ENCODE peak calls at places on chromosomes 6 and 20, in five cellular contexts. M, C, R, S and X are unnamed samples.
A peak's percentile ranks its signal among the peaks of the same experiment; 100 is the strongest.

GRCh38 chr6:115901896-115902295 is 158.8 kb downstream of the FRK start:
- DNase-seq in C (no peak), M (no peak), R (no peak), S (no peak), X (no peak)

GRCh38 chr20:63657260-63657936 is 714 bp upstream of the RTEL1 start:
- DNase-seq in C (no peak), M (no peak), R (no peak), S (no peak), X (no peak)

GRCh38 chr6:159720708-159721107 is 6.6 kb upstream of the WTAP start:
- DNase-seq in C (no peak), S (peak; percentile 21), M (no peak), R (no peak), X (peak; percentile 13)

GRCh38 chr6:111338843-111339242 is 144.2 kb downstream of the REV3L start:
- DNase-seq in R (no peak), M (no peak), C (no peak), S (no peak), X (no peak)

GRCh38 chr6:34234667-34235604 is 1.7 kb upstream of the HMGA1 start:
- DNase-seq in S (no peak), R (no peak), M (peak; percentile 76), C (no peak), X (peak; percentile 17)

GRCh38 chr6:169323221-169323620 is 69.6 kb upstream of the THBS2 start:
- DNase-seq in S (no peak), M (no peak), C (no peak), R (no peak), X (no peak)

GRCh38 chr6:111841822-111842221 is 31.4 kb downstream of the FYN start:
- DNase-seq in C (no peak), R (no peak), S (no peak), M (no peak), X (no peak)

GRCh38 chr20:602357-602970 is 7.6 kb downstream of the TCF15 start:
- DNase-seq in M (no peak), R (no peak), S (no peak), C (no peak), X (no peak)

GRCh38 chr20:6632187-6632586 is 135.3 kb upstream of the BMP2 start:
- DNase-seq in C (no peak), R (no peak), M (no peak), S (no peak), X (no peak)

GRCh38 chr20:19265646-19266374 is 53.4 kb downstream of the SLC24A3 start:
- DNase-seq in S (no peak), M (no peak), R (no peak), C (no peak), X (no peak)

GRCh38 chr20:57930328-57930727 is 220.5 kb upstream of the PMEPA1 start:
- DNase-seq in C (no peak), M (peak; percentile 70), S (no peak), R (no peak), X (no peak)

GRCh38 chr6:165744515-165745228 is 81.6 kb upstream of the PDE10A start:
- DNase-seq in M (no peak), C (no peak), S (no peak), R (no peak), X (no peak)

GRCh38 chr20:49768204-49769124 is 44.2 kb upstream of the SLC9A8 start:
- DNase-seq in M (no peak), R (no peak), C (peak; percentile 67), S (no peak), X (no peak)

GRCh38 chr6:56693246-56693607 is 50.5 kb upstream of the DST start:
- DNase-seq in M (peak; percentile 90), C (peak; percentile 91), R (no peak), S (no peak), X (no peak)

GRCh38 chr20:53330744-53331143 is 262.9 kb downstream of the ZNF217 start:
- DNase-seq in C (no peak), S (no peak), M (no peak), R (no peak), X (no peak)

GRCh38 chr20:63635431-63636141 is 8.7 kb upstream of the GMEB2 start:
- DNase-seq in C (no peak), M (no peak), R (no peak), S (peak; percentile 66), X (peak; percentile 65)

GRCh38 chr6:45148711-45149341 is 179.3 kb upstream of the RUNX2 start:
- DNase-seq in C (no peak), S (no peak), R (no peak), M (no peak), X (no peak)

GRCh38 chr6:165098165-165098564 is 211.2 kb downstream of the C6orf118 start:
- DNase-seq in R (no peak), C (no peak), M (no peak), S (no peak), X (no peak)